ENCODE peak calls at places on chromosomes 6 and 20, in six cellular contexts. Y, B, V, Z, N and M are unnamed samples.

GRCh38 chr20:62356948-62357667 is 10.0 kb downstream of the LAMA5 start:
- DNase-seq in Y (peak), B (peak), V (no peak), Z (no peak), N (peak), M (peak)

GRCh38 chr20:44460795-44461141 is 14.9 kb upstream of the TTPAL start:
- DNase-seq in Y (peak), B (no peak), V (no peak), Z (no peak), N (no peak), M (no peak)

GRCh38 chr6:92864966-92865555 is 554.3 kb downstream of the EPHA7 start:
- DNase-seq in Y (no peak), B (no peak), V (no peak), Z (no peak), N (no peak), M (no peak)

GRCh38 chr6:157273756-157274088 is 49.6 kb downstream of the TMEM242 start:
- DNase-seq in Y (no peak), B (peak), V (peak), Z (no peak), N (peak), M (no peak)

GRCh38 chr20:50373674-50374286 is 136.4 kb upstream of the PTPN1 start:
- DNase-seq in Y (no peak), B (peak), V (no peak), Z (no peak), N (no peak), M (no peak)

GRCh38 chr6:40714576-40715500 is 127.7 kb upstream of the LRFN2 start:
- DNase-seq in Y (no peak), B (no peak), V (no peak), Z (no peak), N (no peak), M (no peak)

GRCh38 chr20:32522525-32522774 is 62.7 kb downstream of the NOL4L start:
- DNase-seq in Y (no peak), B (no peak), V (no peak), Z (no peak), N (no peak), M (no peak)

GRCh38 chr6:111601875-111602274 is 3.8 kb downstream of the TRAF3IP2 start:
- DNase-seq in Y (peak), B (peak), V (no peak), Z (peak), N (peak), M (no peak)

GRCh38 chr20:24488800-24489175 is 19.4 kb downstream of the SYNDIG1 start:
- DNase-seq in Y (peak), B (no peak), V (no peak), Z (no peak), N (no peak), M (no peak)

GRCh38 chr20:17571967-17572638 is 2.2 kb downstream of the DSTN start:
- DNase-seq in Y (no peak), B (no peak), V (no peak), Z (no peak), N (no peak), M (no peak)

GRCh38 chr6:14546036-14546435 is 428.5 kb downstream of the CD83 start:
- DNase-seq in Y (no peak), B (no peak), V (no peak), Z (no peak), N (no peak), M (no peak)

GRCh38 chr6:1765160-1765900 is 155.6 kb downstream of the FOXC1 start:
- DNase-seq in Y (no peak), B (no peak), V (no peak), Z (no peak), N (no peak), M (no peak)

GRCh38 chr20:18012901-18013300 is 44.1 kb downstream of the MGME1 start:
- DNase-seq in Y (no peak), B (no peak), V (no peak), Z (no peak), N (no peak), M (no peak)

GRCh38 chr6:14634072-14634471 is 516.5 kb downstream of the CD83 start:
- DNase-seq in Y (no peak), B (no peak), V (no peak), Z (no peak), N (no peak), M (no peak)

GRCh38 chr6:37125779-37126553 is 44.0 kb upstream of the PIM1 start:
- DNase-seq in Y (peak), B (no peak), V (no peak), Z (no peak), N (no peak), M (no peak)

GRCh38 chr6:56297022-56297995 is 49.9 kb upstream of the COL21A1 start:
- DNase-seq in Y (no peak), B (no peak), V (no peak), Z (no peak), N (no peak), M (no peak)

GRCh38 chr6:14258117-14258516 is 140.5 kb downstream of the CD83 start:
- DNase-seq in Y (no peak), B (no peak), V (no peak), Z (no peak), N (no peak), M (no peak)